ENCODE peak calls at places on chromosomes 12 and 14, in four cellular contexts. Q, K, J and F are unnamed samples.

GRCh38 chr14:45332360-45332988 is 79.5 kb upstream of the MIS18BP1 start:
- DNase-seq in Q (no peak), K (no peak), J (no peak), F (no peak)

GRCh38 chr12:68317047-68317667 is 15.0 kb downstream of the MDM1 start:
- DNase-seq in Q (peak; percentile 31), J (no peak), K (no peak), F (peak; percentile 16)

GRCh38 chr14:55301722-55302121 is 30.5 kb downstream of the FBXO34 start:
- DNase-seq in J (no peak), K (no peak), Q (no peak), F (no peak)

GRCh38 chr12:50452795-50453194 is 52.0 kb upstream of the DIP2B start:
- DNase-seq in Q (no peak), K (no peak), J (no peak), F (no peak)

GRCh38 chr12:116370004-116370404 is 92.5 kb upstream of the MED13L start:
- DNase-seq in K (no peak), Q (no peak), J (no peak), F (no peak)

GRCh38 chr12:6069452-6070093 is 54.9 kb downstream of the VWF start:
- DNase-seq in J (no peak), K (no peak), Q (no peak), F (no peak)

GRCh38 chr14:91870001-91870400 is 2.7 kb upstream of the TC2N start:
- DNase-seq in K (no peak), Q (no peak), J (no peak), F (no peak)

GRCh38 chr12:110934093-110934852 is 13.9 kb upstream of the MYL2 start:
- DNase-seq in K (no peak), J (no peak), Q (peak; percentile 80), F (no peak)

DNA sequence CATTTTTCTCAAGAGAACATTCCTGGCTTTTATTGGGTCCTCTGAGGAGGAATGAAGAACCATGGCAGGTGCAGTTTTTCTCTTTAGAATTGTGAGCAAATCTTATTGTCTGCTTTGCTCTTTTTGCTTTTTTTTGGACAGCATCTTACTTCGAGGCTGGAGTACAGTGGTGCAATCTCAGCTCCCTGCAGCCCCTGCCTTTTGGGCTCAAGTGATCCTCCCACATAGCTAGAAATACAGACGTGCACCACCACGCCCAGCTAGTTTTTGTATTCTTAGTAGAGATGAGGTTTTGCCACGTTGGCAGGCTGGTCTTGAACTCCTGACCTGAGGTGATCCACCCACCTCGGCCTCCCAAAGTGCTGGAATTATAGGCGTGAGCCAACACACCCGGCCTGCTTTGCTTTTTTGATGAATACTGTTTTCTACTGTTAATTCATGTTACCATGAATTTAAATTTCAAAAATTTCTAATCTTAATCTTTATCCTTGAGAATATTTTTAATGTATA is 71.5 kb downstream of the POLR3B start:
- DNase-seq in K (no peak), Q (no peak), J (no peak), F (no peak)
- TF ChIP-seq CTCF in K (no peak), Q (no peak), J (no peak), F (no peak)

DNA sequence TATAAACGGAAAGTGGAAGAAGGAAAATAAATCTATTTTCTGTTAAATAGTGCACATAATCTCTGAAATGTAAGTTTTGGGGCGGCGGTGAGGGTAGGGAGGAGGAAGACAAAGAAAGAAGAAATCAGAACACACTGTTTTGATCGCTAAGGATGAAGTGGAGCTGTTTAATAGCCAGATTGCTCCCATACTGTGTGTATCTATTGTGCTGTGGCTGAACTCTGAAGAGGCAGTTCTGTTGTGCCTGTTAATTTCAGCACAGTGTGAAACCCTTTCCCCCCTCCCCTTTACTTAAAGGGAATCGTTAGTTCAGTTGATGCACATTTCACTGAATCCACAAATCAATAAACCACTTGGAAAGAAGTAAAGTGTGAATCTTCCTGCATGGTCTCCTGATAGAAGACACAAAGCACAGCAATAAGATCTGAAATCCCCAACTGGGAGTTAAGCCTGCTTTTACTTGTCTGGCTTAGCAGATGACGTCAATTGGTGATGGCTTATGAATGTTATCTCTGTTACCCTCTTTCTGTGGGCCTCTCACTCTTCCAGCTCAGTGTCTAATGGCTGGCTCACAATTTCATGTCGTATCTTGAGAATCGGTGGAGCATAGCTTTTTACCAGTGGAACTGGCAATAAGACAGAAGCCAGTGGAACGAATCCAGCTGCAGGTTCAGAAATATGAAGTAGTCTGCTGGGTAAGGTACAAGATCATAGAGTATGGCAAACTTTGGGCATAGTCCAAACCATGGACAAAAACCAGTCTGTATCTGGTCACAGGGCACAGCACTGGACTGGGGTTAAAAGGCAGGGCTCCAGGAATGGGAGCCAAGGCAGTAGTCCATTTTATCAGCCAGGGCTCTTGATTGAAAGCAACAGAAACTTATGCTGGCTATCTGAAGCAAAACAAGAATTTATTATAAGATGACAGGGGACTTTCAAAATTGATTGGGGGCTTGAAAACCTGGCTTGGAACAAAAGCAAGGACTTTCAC is 413.4 kb upstream of the SEL1L start:
- DNase-seq in J (no peak), Q (no peak), K (no peak), F (peak; percentile 48)
- H3K27ac ChIP-seq in J (no peak overlapping the region), Q (no peak overlapping the region), K (no peak overlapping the region), F (peak overlapping the region; percentile 48)

GRCh38 chr12:132588319-132588718 is 22.1 kb downstream of the LRCOL1 start:
- DNase-seq in Q (no peak), J (no peak), K (no peak), F (no peak)
- TF ChIP-seq CTCF in Q (no peak), J (no peak), K (no peak), F (no peak)

GRCh38 chr12:124530637-124531263 is 36.7 kb downstream of the NCOR2 start:
- DNase-seq in Q (no peak), K (no peak), J (no peak), F (peak; percentile 73)

GRCh38 chr12:124531281-124531745 is 36.1 kb downstream of the NCOR2 start:
- DNase-seq in Q (no peak), K (no peak), J (no peak), F (peak; percentile 95)

GRCh38 chr12:124532947-124533346 is 34.5 kb downstream of the NCOR2 start:
- DNase-seq in K (no peak), Q (no peak), J (no peak), F (peak; percentile 61)

GRCh38 chr12:124532331-124532750 is 35.1 kb downstream of the NCOR2 start:
- DNase-seq in Q (no peak), K (no peak), J (no peak), F (peak; percentile 71)

DNA sequence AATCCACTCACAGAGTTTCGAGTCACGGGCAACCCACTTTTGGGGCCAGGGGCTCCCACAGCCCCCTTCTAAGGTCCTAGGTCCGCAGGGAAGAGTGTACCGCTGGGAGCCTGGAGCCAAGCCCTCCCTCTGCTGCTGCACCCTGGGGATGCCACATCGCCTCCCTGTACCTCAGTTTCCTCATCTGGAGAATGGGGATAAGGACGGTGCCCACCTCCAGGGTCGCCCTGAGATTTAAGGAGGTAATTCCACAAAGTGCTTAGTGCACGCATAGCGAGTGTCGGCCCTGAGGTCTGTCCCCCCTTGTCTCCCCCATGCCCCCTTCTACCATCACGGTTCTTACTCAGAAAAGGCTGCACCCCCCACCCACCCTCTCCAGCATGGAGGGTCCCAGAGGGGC is 35.5 kb downstream of the NCOR2 start:
- DNase-seq in K (no peak), Q (no peak), J (no peak), F (no peak)
- H3K27ac ChIP-seq in K (no peak overlapping the region), Q (no peak overlapping the region), J (no peak overlapping the region), F (peak overlapping the region; percentile 74)